ENCODE peak calls at places on chromosomes 5 and 9, in five cellular contexts. V is HFFc6, N is endothelial cell, O is IMR-90, Y is bronchial epithelial cell. J is an unnamed sample.

GRCh38 chr9:92988215-92988731 is 41.0 kb downstream of the FGD3 start:
- DNase-seq in V (no peak), N (no peak), O (no peak), Y (peak), J (no peak)

GRCh38 chr9:87516222-87516930 is 18.7 kb downstream of the DAPK1 start:
- DNase-seq in V (no peak), N (no peak), O (no peak), Y (no peak), J (peak)

GRCh38 chr5:52770287-52770939 is 17.3 kb upstream of the ITGA1 start:
- DNase-seq in V (no peak), N (no peak), O (no peak), Y (no peak), J (no peak)

GRCh38 chr5:64653776-64654175 is 36.5 kb upstream of the SHISAL2B start:
- DNase-seq in V (no peak), N (no peak), O (peak), Y (peak), J (no peak)

GRCh38 chr5:133506165-133506564 is 106.2 kb downstream of the FSTL4 start:
- DNase-seq in V (no peak), N (no peak), O (no peak), Y (no peak), J (no peak)

GRCh38 chr9:137956039-137956438 is 78.5 kb downstream of the CACNA1B start:
- DNase-seq in V (no peak), N (no peak), O (no peak), Y (no peak), J (no peak)

GRCh38 chr5:115366223-115366622 is 69.8 kb upstream of the CCDC112 start:
- DNase-seq in V (peak), N (peak), O (peak), Y (peak), J (no peak)

GRCh38 chr9:130233587-130233945 is 32.0 kb upstream of the HMCN2 start:
- DNase-seq in V (no peak), N (no peak), O (no peak), Y (no peak), J (no peak)

GRCh38 chr9:87874320-87874655 is 8.4 kb upstream of the SPATA31E1 start:
- DNase-seq in V (no peak), N (no peak), O (no peak), Y (no peak), J (no peak)

GRCh38 chr5:68968426-68968825 is 125.4 kb upstream of the SLC30A5 start:
- DNase-seq in V (no peak), N (no peak), O (no peak), Y (no peak), J (no peak)

GRCh38 chr5:161421067-161421466 is 125.5 kb downstream of the GABRB2 start:
- DNase-seq in V (no peak), N (no peak), O (no peak), Y (no peak), J (no peak)

GRCh38 chr5:178307266-178308045 is 74.9 kb upstream of the PHYKPL start:
- DNase-seq in V (no peak), N (no peak), O (no peak), Y (no peak), J (no peak)

GRCh38 chr9:77507212-77507961 is 140.7 kb downstream of the GNA14 start:
- DNase-seq in V (no peak), N (no peak), O (no peak), Y (no peak), J (no peak)

GRCh38 chr9:127112056-127112455 is 10.4 kb downstream of the ANGPTL2 start:
- DNase-seq in V (no peak), N (no peak), O (no peak), Y (peak), J (peak)

GRCh38 chr9:88777498-88778312 is 213.6 kb upstream of the S1PR3 start:
- DNase-seq in V (no peak), N (peak), O (peak), Y (no peak), J (peak)

GRCh38 chr5:72543365-72543764 is 36.2 kb upstream of the ZNF366 start:
- DNase-seq in V (peak), N (no peak), O (peak), Y (peak), J (no peak)

GRCh38 chr5:134547999-134548626 is 22.6 kb downstream of the JADE2 start:
- DNase-seq in V (no peak), N (no peak), O (no peak), Y (no peak), J (no peak)

GRCh38 chr5:1208743-1209551 is 7.6 kb downstream of the SLC6A19 start:
- DNase-seq in V (no peak), N (peak), O (no peak), Y (no peak), J (no peak)

GRCh38 chr9:68750786-68751185 is 45.7 kb downstream of the PIP5K1B start:
- DNase-seq in V (no peak), N (no peak), O (no peak), Y (peak), J (no peak)

GRCh38 chr9:99851028-99851822 is 29.5 kb downstream of the NR4A3 start:
- DNase-seq in V (no peak), N (no peak), O (no peak), Y (no peak), J (no peak)

GRCh38 chr9:78307360-78307759 is 10.4 kb downstream of the PSAT1 start:
- DNase-seq in V (no peak), N (no peak), O (no peak), Y (no peak), J (no peak)

GRCh38 chr5:103059525-103059924 is 60.4 kb downstream of the GIN1 start:
- DNase-seq in V (no peak), N (no peak), O (no peak), Y (no peak), J (no peak)

GRCh38 chr5:62030326-62030725 is 275.7 kb upstream of the KIF2A start:
- DNase-seq in V (no peak), N (no peak), O (no peak), Y (peak), J (no peak)

GRCh38 chr5:60463179-60463868 is 236.6 kb downstream of the DEPDC1B start:
- DNase-seq in V (no peak), N (no peak), O (no peak), Y (no peak), J (peak)

GRCh38 chr5:136629125-136629790 is 263.9 kb upstream of the TRPC7 start:
- DNase-seq in V (no peak), N (no peak), O (no peak), Y (no peak), J (no peak)

GRCh38 chr5:88727705-88728313 is 155.2 kb downstream of the MEF2C start:
- DNase-seq in V (peak), N (no peak), O (peak), Y (peak), J (no peak)

GRCh38 chr9:130438368-130438981 is 6.3 kb upstream of the ASS1 start:
- DNase-seq in V (no peak), N (no peak), O (no peak), Y (no peak), J (no peak)

GRCh38 chr5:177370488-177371119 is 12.9 kb downstream of the RGS14 start:
- DNase-seq in V (peak), N (peak), O (peak), Y (peak), J (peak)

DNA sequence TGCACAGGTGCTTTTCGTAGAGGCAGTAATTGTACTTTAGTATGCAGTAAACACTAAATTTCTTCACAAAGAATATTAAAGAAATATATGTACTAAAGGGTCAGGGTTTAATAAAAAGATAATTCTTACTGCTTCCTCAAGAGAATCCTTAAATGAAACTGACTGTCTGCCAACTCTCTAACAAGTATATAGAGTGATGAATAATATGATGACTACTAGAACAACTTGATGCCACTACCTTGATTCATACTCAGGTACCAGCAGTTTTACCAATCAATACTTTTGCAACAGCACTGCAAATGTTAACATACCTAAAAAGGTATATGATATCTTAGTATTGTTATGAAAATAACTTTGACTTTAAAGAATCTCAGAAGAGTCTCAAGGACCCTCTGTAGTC is 3.8 kb downstream of the YIPF5 start:
- DNase-seq in V (no peak), N (no peak), O (no peak), Y (peak), J (no peak)
- TF ChIP-seq CTCF in V (no peak), N (no peak), O (no peak), Y (no peak), J (no peak)

DNA sequence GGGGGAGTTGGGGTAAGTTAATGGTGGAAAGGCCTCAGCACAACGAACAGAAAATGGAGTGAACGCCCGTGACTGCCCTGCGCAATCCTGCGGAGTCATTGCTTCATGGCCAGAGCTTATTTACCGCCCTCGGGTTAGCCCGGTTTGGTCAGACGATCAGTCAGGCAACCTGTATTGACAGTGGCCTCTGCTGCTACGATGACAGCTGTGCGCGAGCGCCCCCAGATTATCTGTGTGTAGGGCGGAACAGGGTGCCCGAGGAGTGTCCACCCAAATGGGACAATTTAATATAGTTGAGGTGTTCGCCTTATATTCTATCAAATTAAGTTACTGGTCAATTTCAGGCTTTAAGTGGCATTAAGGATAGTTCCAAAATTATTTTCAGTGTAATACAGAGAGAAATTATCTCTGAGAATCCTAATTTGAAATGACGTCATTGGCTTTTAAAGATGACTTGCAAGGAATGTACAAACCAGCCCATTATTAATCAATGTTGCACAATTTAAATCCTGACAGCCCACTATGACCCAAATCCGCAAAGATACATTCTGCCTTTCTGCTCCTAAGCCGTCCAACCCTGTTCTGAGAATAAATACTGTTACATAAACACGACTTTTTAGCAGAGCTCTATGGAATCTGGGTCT is 879 bp upstream of the UBQLN1 start:
- DNase-seq in V (peak), N (peak), O (peak), Y (peak), J (peak)
- TF ChIP-seq CTCF in V (peak), N (no peak), O (no peak), Y (peak), J (no peak)

DNA sequence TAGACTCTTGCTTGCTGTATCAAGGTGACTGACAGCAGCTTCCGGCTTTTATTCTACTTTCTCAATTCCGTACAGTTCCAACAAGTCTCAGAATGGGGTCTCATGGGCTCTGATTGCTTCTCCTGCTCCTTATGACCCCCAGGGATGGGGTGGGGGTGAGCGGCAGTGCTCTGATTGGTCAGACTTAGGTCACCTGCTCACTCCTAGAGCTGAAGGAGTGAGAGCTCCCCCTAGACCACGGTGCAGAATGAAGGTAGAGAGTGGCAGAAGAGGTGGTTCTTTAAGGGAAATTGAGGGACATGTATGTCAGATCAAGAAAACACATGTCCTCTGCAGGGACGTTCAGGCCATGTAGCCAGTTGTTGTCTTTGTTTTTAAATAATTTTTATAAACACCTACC is 115.2 kb downstream of the C9orf152 start:
- DNase-seq in V (no peak), N (no peak), O (no peak), Y (no peak), J (no peak)
- TF ChIP-seq CTCF in V (peak), N (no peak), O (no peak), Y (no peak), J (no peak)

DNA sequence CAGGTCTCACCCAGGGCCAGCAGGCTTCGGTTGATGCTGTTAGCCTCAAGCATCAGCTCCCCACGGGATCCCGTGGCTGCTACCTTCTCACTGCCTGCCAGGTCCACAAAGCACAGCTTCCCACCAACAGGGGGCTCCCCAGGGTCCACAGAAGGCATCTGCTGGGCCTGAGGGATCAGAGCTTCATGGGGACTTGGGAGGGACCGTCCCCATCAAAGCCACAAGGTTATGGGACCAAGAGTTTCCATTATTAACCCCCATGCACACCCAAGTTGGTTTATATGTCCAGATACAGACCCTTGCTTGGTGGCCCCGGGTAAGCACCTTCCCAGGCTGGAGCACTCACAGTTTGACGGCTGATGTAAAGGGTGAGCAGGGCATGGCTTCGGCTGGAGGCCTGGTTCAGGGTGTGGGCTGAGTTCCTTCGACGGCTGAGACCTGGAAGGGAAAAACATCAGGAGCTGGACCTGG is 3.0 kb downstream of the KIF12 start:
- DNase-seq in V (no peak), N (peak), O (no peak), Y (no peak), J (no peak)
- TF ChIP-seq CTCF in V (peak), N (no peak), O (peak), Y (no peak), J (no peak)

DNA sequence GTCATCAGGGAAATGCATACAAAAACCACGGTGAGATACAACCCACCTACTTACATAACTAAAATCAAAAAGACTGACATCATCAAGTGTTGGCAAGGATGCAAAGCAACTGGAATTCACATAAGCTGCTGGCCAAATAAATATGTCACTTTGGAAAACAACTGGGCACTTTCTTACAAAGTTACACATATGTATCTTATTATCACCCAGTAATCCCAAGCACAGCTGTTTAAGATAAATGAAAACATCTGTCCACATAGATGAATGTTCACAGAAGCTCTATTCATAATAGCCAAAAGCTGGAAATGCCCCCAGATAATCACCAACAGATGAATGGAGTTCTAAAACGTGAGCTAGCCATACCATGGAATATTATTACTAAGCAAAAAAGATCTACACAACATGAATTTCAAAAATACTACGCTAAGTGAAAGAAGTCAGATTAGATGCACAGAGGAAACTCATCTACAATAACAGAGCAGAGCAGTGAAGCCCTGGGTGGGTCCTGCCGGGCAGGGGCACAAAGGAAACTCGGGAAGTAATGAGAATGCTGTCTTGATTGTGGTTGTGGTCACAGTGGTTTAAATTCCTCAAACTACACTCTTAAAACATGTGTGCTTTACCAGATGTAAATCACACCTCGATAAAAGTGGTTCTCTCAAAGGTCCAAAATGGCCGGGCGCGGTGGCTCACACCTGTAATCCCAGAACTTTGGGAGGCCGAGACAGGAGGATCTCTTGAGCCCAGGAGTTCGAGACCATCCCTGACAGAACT is 8.5 kb downstream of the CAMSAP1 start:
- DNase-seq in V (peak), N (no peak), O (peak), Y (no peak), J (no peak)
- TF ChIP-seq CTCF in V (no peak), N (no peak), O (no peak), Y (no peak), J (no peak)

GRCh38 chr5:173395257-173395932 is 67.2 kb upstream of the STC2 start:
- DNase-seq in V (peak), N (no peak), O (peak), Y (peak), J (no peak)
- TF ChIP-seq CTCF in V (peak), N (no peak), O (peak), Y (no peak), J (no peak)

DNA sequence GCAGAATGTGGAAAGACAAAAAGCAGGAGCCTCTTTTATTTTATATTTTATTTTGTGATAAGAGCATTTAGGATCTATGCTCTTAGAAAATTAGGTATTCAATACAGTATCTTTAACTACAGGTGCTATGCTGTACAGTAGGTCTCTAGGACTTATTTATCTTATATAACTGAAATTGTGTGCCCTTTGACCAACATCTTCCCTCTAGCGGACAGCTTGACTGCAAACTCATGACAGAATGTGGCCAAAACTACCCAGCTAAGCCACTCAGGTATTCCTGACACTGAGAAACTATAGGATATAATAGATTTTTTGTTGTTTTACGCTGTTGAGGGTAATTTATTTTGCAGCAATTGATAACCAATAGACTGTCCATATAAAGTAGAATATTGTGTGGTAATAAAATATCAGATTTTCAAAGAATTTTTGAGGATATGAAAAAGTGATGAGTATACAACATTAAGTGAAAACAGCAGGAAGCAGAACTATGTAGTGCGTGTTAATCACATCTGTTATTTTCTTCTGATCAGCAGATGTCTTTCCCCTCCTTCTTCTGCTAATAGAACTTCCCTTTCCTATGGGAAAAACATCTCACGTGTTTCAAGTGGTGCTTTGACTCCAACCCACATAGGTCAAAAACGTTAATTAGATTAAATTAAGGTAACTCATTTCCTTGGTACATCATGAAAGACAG is 69.9 kb upstream of the SELENOP start:
- DNase-seq in V (no peak), N (no peak), O (no peak), Y (no peak), J (no peak)
- TF ChIP-seq CTCF in V (no peak), N (no peak), O (no peak), Y (no peak), J (no peak)

DNA sequence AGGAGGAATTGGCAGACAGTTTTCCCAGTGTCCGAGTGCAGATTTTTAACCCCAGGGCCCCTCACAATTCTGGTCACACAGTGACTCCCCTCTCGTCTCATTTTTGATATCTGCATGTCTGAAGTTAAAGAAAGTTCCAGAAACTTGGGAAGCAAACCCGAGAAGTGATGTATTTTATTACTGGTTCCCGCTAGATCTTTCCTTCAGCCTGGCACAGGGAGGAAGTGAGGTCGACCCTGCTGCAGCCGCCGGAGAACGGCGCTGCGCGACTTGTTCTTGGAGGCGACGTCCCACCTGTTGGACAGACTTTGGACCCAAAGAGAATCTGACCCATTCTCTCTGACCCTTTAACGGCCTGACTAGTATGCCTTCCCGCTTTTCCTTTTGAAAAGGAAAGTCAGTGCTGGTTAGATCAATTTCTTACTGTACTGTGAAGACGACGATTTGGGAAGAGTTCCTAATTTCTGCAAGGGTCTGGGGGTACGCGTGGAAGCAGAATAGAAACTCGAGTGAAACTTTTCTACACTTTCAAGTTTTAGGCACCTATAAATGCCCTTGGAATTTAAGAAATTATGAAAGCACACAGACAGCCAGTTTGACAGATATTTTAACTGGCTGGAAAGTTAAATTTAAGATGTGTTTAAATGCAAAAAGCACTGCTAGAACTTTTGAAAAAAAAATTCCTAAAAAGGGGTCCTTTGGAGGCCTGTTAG is 748 bp downstream of the OTULIN start:
- DNase-seq in V (peak), N (peak), O (no peak), Y (no peak), J (peak)
- TF ChIP-seq CTCF in V (no peak), N (no peak), O (no peak), Y (no peak), J (no peak)

J was measured in heart right ventricle.